ENCODE peak calls at places on chromosomes 3 and 15, in four cellular contexts. H, Y, C and M are unnamed samples.

GRCh38 chr15:43880406-43881184 is 53.8 kb downstream of the WDR76 start:
- DNase-seq in H (no peak), Y (no peak), C (no peak), M (no peak)

GRCh38 chr3:28940530-28940929 is 340.3 kb upstream of the RBMS3 start:
- DNase-seq in H (no peak), Y (peak; percentile 76), C (peak; percentile 17), M (no peak)

GRCh38 chr15:69027976-69028518 is 13.6 kb downstream of the NOX5 start:
- DNase-seq in H (no peak), Y (no peak), C (no peak), M (no peak)

GRCh38 chr15:70426065-70426821 is 328.5 kb upstream of the TLE3 start:
- DNase-seq in H (no peak), Y (peak; percentile 52), C (no peak), M (no peak)

GRCh38 chr3:134937256-134938023 is 142.4 kb downstream of the EPHB1 start:
- DNase-seq in H (peak; percentile 64), Y (no peak), C (no peak), M (no peak)

GRCh38 chr3:99789322-99789721 is 28.3 kb upstream of the CMSS1 start:
- DNase-seq in H (peak; percentile 23), Y (peak; percentile 44), C (no peak), M (peak; percentile 28)

GRCh38 chr15:63492541-63493077 is 11.8 kb upstream of the USP3 start:
- DNase-seq in H (no peak), Y (no peak), C (no peak), M (no peak)

GRCh38 chr3:150763841-150764483 is 993 bp upstream of the SIAH2 start:
- DNase-seq in H (peak; percentile 63), Y (no peak), C (peak; percentile 55), M (peak; percentile 70)

GRCh38 chr3:186938716-186939115 is 8.4 kb downstream of the ST6GAL1 start:
- DNase-seq in H (no peak), Y (no peak), C (no peak), M (no peak)

GRCh38 chr15:87871130-87871737 is 385.3 kb downstream of the NTRK3 start:
- DNase-seq in H (no peak), Y (no peak), C (no peak), M (no peak)

GRCh38 chr3:156014456-156014855 is 105.9 kb upstream of the KCNAB1 start:
- DNase-seq in H (no peak), Y (no peak), C (no peak), M (no peak)

GRCh38 chr3:126956361-126956760 is 26.6 kb upstream of the PLXNA1 start:
- DNase-seq in H (no peak), Y (no peak), C (no peak), M (no peak)

GRCh38 chr3:156382458-156383346 is 172.2 kb downstream of the SSR3 start:
- DNase-seq in H (peak; percentile 18), Y (peak; percentile 20), C (no peak), M (peak; percentile 45)

GRCh38 chr15:45151998-45152828 is 22.4 kb downstream of the DUOX1 start:
- DNase-seq in H (no peak), Y (no peak), C (no peak), M (no peak)

GRCh38 chr3:125112981-125113380 is 57.2 kb upstream of the HEG1 start:
- DNase-seq in H (no peak), Y (no peak), C (no peak), M (no peak)

GRCh38 chr15:95994418-95994817 is 336.1 kb upstream of the NR2F2 start:
- DNase-seq in H (no peak), Y (peak; percentile 6), C (no peak), M (no peak)

GRCh38 chr3:10957976-10958749 is 34.4 kb upstream of the SLC6A1 start:
- DNase-seq in H (no peak), Y (no peak), C (no peak), M (no peak)

GRCh38 chr15:40108061-40108854 is 421 bp downstream of the BMF start:
- DNase-seq in H (peak; percentile 37), Y (peak; percentile 38), C (peak; percentile 52), M (no peak)

GRCh38 chr3:158058775-158059174 is 47.4 kb downstream of the SHOX2 start:
- DNase-seq in H (peak; percentile 4), Y (no peak), C (no peak), M (peak; percentile 99)

GRCh38 chr3:178260887-178261286 is 275.3 kb upstream of the KCNMB2 start:
- DNase-seq in H (no peak), Y (no peak), C (no peak), M (peak; percentile 39)

GRCh38 chr3:47772047-47772446 is 9.6 kb downstream of the SMARCC1 start:
- DNase-seq in H (no peak), Y (no peak), C (no peak), M (no peak)

GRCh38 chr3:78941587-78941986 is 826.2 kb downstream of the ROBO1 start:
- DNase-seq in H (no peak), Y (peak; percentile 85), C (no peak), M (no peak)

GRCh38 chr3:36540898-36541518 is 160.7 kb downstream of the STAC start:
- DNase-seq in H (peak; percentile 35), Y (peak; percentile 11), C (no peak), M (no peak)

GRCh38 chr15:75167588-75168076 is 34.0 kb upstream of the C15orf39 start:
- DNase-seq in H (no peak), Y (peak; percentile 83), C (no peak), M (no peak)

GRCh38 chr3:172074578-172074977 is 35.2 kb downstream of the FNDC3B start:
- DNase-seq in H (no peak), Y (no peak), C (peak; percentile 84), M (no peak)

GRCh38 chr15:78680416-78681068 is 39.5 kb upstream of the CHRNB4 start:
- DNase-seq in H (no peak), Y (no peak), C (no peak), M (peak; percentile 72)

GRCh38 chr3:12336099-12336498 is 47.2 kb downstream of the PPARG start:
- DNase-seq in H (no peak), Y (no peak), C (no peak), M (no peak)

GRCh38 chr15:51380999-51381806 is 39.7 kb downstream of the GLDN start:
- DNase-seq in H (peak; percentile 59), Y (peak; percentile 61), C (peak; percentile 53), M (peak; percentile 63)

GRCh38 chr3:181909241-181909640 is 197.5 kb downstream of the SOX2 start:
- DNase-seq in H (no peak), Y (no peak), C (no peak), M (no peak)

GRCh38 chr3:21624514-21624913 is 126.5 kb downstream of the ZNF385D start:
- DNase-seq in H (no peak), Y (no peak), C (no peak), M (no peak)

GRCh38 chr3:124796477-124796876 is 66.2 kb downstream of the UMPS start:
- DNase-seq in H (no peak), Y (no peak), C (no peak), M (no peak)

GRCh38 chr15:96255599-96255998 is 74.9 kb upstream of the NR2F2 start:
- DNase-seq in H (no peak), Y (no peak), C (no peak), M (no peak)

GRCh38 chr15:81292516-81293001 is 31.4 kb downstream of the STARD5 start:
- DNase-seq in H (no peak), Y (no peak), C (no peak), M (peak; percentile 13)

GRCh38 chr15:78244101-78244500 is 9.7 kb upstream of the ACSBG1 start:
- DNase-seq in H (no peak), Y (no peak), C (no peak), M (no peak)

GRCh38 chr3:44198957-44199269 is 42.8 kb upstream of the TOPAZ1 start:
- DNase-seq in H (no peak), Y (no peak), C (no peak), M (no peak)

GRCh38 chr3:52429779-52430415 is 15.0 kb downstream of the SEMA3G start:
- DNase-seq in H (no peak), Y (no peak), C (no peak), M (no peak)